ENCODE peak calls at places on chromosome 10, in nine cellular contexts. One of them, this sample, is unnamed.

GRCh38 chr10:34814228-34815173 is 595 bp downstream of the PARD3 start:
- DNase-seq in activated naive CD4-positive, alpha-beta T cell treated with anti-CD3 and anti-CD28 coated beads, Interleukin-2, amount 50 U/mL, for 16 hours: no peak
- DNase-seq in GM18507: no peak
- DNase-seq in neuronal stem cell: peak
- DNase-seq in sciatic nerve: peak
- DNase-seq in ovary: peak
- DNase-seq in iris pigment epithelial cell: peak
- DNase-seq in left ventricle myocardium inferior: peak
- DNase-seq in AML-193: no peak
- DNase-seq in this sample: no peak

GRCh38 chr10:79385392-79385795 is 38.1 kb downstream of the PPIF start:
- DNase-seq in activated naive CD4-positive, alpha-beta T cell treated with anti-CD3 and anti-CD28 coated beads, Interleukin-2, amount 50 U/mL, for 16 hours: no peak
- DNase-seq in GM18507: no peak
- DNase-seq in neuronal stem cell: no peak
- DNase-seq in sciatic nerve: peak
- DNase-seq in ovary: peak
- DNase-seq in iris pigment epithelial cell: no peak
- DNase-seq in left ventricle myocardium inferior: peak
- DNase-seq in AML-193: no peak
- DNase-seq in this sample: no peak

GRCh38 chr10:44935201-44935960 is 24.2 kb upstream of the RASSF4 start:
- DNase-seq in activated naive CD4-positive, alpha-beta T cell treated with anti-CD3 and anti-CD28 coated beads, Interleukin-2, amount 50 U/mL, for 16 hours: no peak
- DNase-seq in GM18507: no peak
- DNase-seq in neuronal stem cell: no peak
- DNase-seq in sciatic nerve: peak
- DNase-seq in ovary: no peak
- DNase-seq in iris pigment epithelial cell: peak
- DNase-seq in left ventricle myocardium inferior: peak
- DNase-seq in AML-193: no peak
- DNase-seq in this sample: peak

GRCh38 chr10:92153-92552 is 43.1 kb upstream of the TUBB8 start:
- DNase-seq in activated naive CD4-positive, alpha-beta T cell treated with anti-CD3 and anti-CD28 coated beads, Interleukin-2, amount 50 U/mL, for 16 hours: no peak
- DNase-seq in GM18507: no peak
- DNase-seq in neuronal stem cell: no peak
- DNase-seq in sciatic nerve: no peak
- DNase-seq in ovary: no peak
- DNase-seq in iris pigment epithelial cell: no peak
- DNase-seq in left ventricle myocardium inferior: no peak
- DNase-seq in AML-193: no peak
- DNase-seq in this sample: no peak

GRCh38 chr10:21499910-21500577 is 25.4 kb downstream of the SKIDA1 start:
- DNase-seq in activated naive CD4-positive, alpha-beta T cell treated with anti-CD3 and anti-CD28 coated beads, Interleukin-2, amount 50 U/mL, for 16 hours: peak
- DNase-seq in GM18507: no peak
- DNase-seq in neuronal stem cell: no peak
- DNase-seq in sciatic nerve: peak
- DNase-seq in ovary: peak
- DNase-seq in iris pigment epithelial cell: no peak
- DNase-seq in left ventricle myocardium inferior: peak
- DNase-seq in AML-193: no peak
- DNase-seq in this sample: no peak

GRCh38 chr10:33939892-33940291 is 605.4 kb upstream of the NRP1 start:
- DNase-seq in activated naive CD4-positive, alpha-beta T cell treated with anti-CD3 and anti-CD28 coated beads, Interleukin-2, amount 50 U/mL, for 16 hours: no peak
- DNase-seq in GM18507: no peak
- DNase-seq in neuronal stem cell: no peak
- DNase-seq in sciatic nerve: no peak
- DNase-seq in ovary: no peak
- DNase-seq in iris pigment epithelial cell: no peak
- DNase-seq in left ventricle myocardium inferior: no peak
- DNase-seq in AML-193: no peak
- DNase-seq in this sample: no peak

GRCh38 chr10:86711957-86712708 is 43.8 kb downstream of the LDB3 start:
- DNase-seq in activated naive CD4-positive, alpha-beta T cell treated with anti-CD3 and anti-CD28 coated beads, Interleukin-2, amount 50 U/mL, for 16 hours: no peak
- DNase-seq in GM18507: peak
- DNase-seq in neuronal stem cell: peak
- DNase-seq in sciatic nerve: peak
- DNase-seq in ovary: peak
- DNase-seq in iris pigment epithelial cell: no peak
- DNase-seq in left ventricle myocardium inferior: no peak
- DNase-seq in AML-193: no peak
- DNase-seq in this sample: peak

GRCh38 chr10:124999433-125000365 is 57.8 kb downstream of the ZRANB1 start:
- DNase-seq in activated naive CD4-positive, alpha-beta T cell treated with anti-CD3 and anti-CD28 coated beads, Interleukin-2, amount 50 U/mL, for 16 hours: no peak
- DNase-seq in GM18507: no peak
- DNase-seq in neuronal stem cell: no peak
- DNase-seq in sciatic nerve: peak
- DNase-seq in ovary: peak
- DNase-seq in iris pigment epithelial cell: peak
- DNase-seq in left ventricle myocardium inferior: peak
- DNase-seq in AML-193: no peak
- DNase-seq in this sample: peak

GRCh38 chr10:32938554-32939061 is 19.4 kb downstream of the ITGB1 start:
- DNase-seq in activated naive CD4-positive, alpha-beta T cell treated with anti-CD3 and anti-CD28 coated beads, Interleukin-2, amount 50 U/mL, for 16 hours: no peak
- DNase-seq in GM18507: no peak
- DNase-seq in neuronal stem cell: no peak
- DNase-seq in sciatic nerve: no peak
- DNase-seq in ovary: no peak
- DNase-seq in iris pigment epithelial cell: no peak
- DNase-seq in left ventricle myocardium inferior: peak
- DNase-seq in AML-193: no peak
- DNase-seq in this sample: peak

GRCh38 chr10:10967029-10967428 is 50.6 kb upstream of the CELF2 start:
- DNase-seq in activated naive CD4-positive, alpha-beta T cell treated with anti-CD3 and anti-CD28 coated beads, Interleukin-2, amount 50 U/mL, for 16 hours: no peak
- DNase-seq in GM18507: no peak
- DNase-seq in neuronal stem cell: no peak
- DNase-seq in sciatic nerve: no peak
- DNase-seq in ovary: no peak
- DNase-seq in iris pigment epithelial cell: no peak
- DNase-seq in left ventricle myocardium inferior: no peak
- DNase-seq in AML-193: no peak
- DNase-seq in this sample: no peak

GRCh38 chr10:50407077-50407801 is 155.9 kb upstream of the ASAH2 start:
- DNase-seq in activated naive CD4-positive, alpha-beta T cell treated with anti-CD3 and anti-CD28 coated beads, Interleukin-2, amount 50 U/mL, for 16 hours: no peak
- DNase-seq in GM18507: no peak
- DNase-seq in neuronal stem cell: no peak
- DNase-seq in sciatic nerve: no peak
- DNase-seq in ovary: no peak
- DNase-seq in iris pigment epithelial cell: no peak
- DNase-seq in left ventricle myocardium inferior: no peak
- DNase-seq in AML-193: no peak
- DNase-seq in this sample: no peak

GRCh38 chr10:101565370-101565900 is 22.6 kb downstream of the POLL start:
- DNase-seq in activated naive CD4-positive, alpha-beta T cell treated with anti-CD3 and anti-CD28 coated beads, Interleukin-2, amount 50 U/mL, for 16 hours: no peak
- DNase-seq in GM18507: no peak
- DNase-seq in neuronal stem cell: no peak
- DNase-seq in sciatic nerve: peak
- DNase-seq in ovary: no peak
- DNase-seq in iris pigment epithelial cell: no peak
- DNase-seq in left ventricle myocardium inferior: no peak
- DNase-seq in AML-193: no peak
- DNase-seq in this sample: no peak

GRCh38 chr10:79238606-79239005 is 108.7 kb upstream of the PPIF start:
- DNase-seq in activated naive CD4-positive, alpha-beta T cell treated with anti-CD3 and anti-CD28 coated beads, Interleukin-2, amount 50 U/mL, for 16 hours: no peak
- DNase-seq in GM18507: no peak
- DNase-seq in neuronal stem cell: no peak
- DNase-seq in sciatic nerve: no peak
- DNase-seq in ovary: no peak
- DNase-seq in iris pigment epithelial cell: no peak
- DNase-seq in left ventricle myocardium inferior: no peak
- DNase-seq in AML-193: no peak
- DNase-seq in this sample: no peak

GRCh38 chr10:35998036-35998435 is 355.9 kb upstream of the FZD8 start:
- DNase-seq in activated naive CD4-positive, alpha-beta T cell treated with anti-CD3 and anti-CD28 coated beads, Interleukin-2, amount 50 U/mL, for 16 hours: no peak
- DNase-seq in GM18507: no peak
- DNase-seq in neuronal stem cell: no peak
- DNase-seq in sciatic nerve: no peak
- DNase-seq in ovary: no peak
- DNase-seq in iris pigment epithelial cell: no peak
- DNase-seq in left ventricle myocardium inferior: no peak
- DNase-seq in AML-193: no peak
- DNase-seq in this sample: no peak

GRCh38 chr10:80498833-80499671 is 38.6 kb upstream of the SH2D4B start:
- DNase-seq in activated naive CD4-positive, alpha-beta T cell treated with anti-CD3 and anti-CD28 coated beads, Interleukin-2, amount 50 U/mL, for 16 hours: peak
- DNase-seq in GM18507: no peak
- DNase-seq in neuronal stem cell: no peak
- DNase-seq in sciatic nerve: peak
- DNase-seq in ovary: peak
- DNase-seq in iris pigment epithelial cell: peak
- DNase-seq in left ventricle myocardium inferior: peak
- DNase-seq in AML-193: peak
- DNase-seq in this sample: no peak

GRCh38 chr10:91980319-91980718 is 56.7 kb downstream of the BTAF1 start:
- DNase-seq in activated naive CD4-positive, alpha-beta T cell treated with anti-CD3 and anti-CD28 coated beads, Interleukin-2, amount 50 U/mL, for 16 hours: no peak
- DNase-seq in GM18507: no peak
- DNase-seq in neuronal stem cell: no peak
- DNase-seq in sciatic nerve: no peak
- DNase-seq in ovary: no peak
- DNase-seq in iris pigment epithelial cell: no peak
- DNase-seq in left ventricle myocardium inferior: no peak
- DNase-seq in AML-193: no peak
- DNase-seq in this sample: no peak

GRCh38 chr10:31126593-31126992 is 94.9 kb upstream of the ZNF438 start:
- DNase-seq in activated naive CD4-positive, alpha-beta T cell treated with anti-CD3 and anti-CD28 coated beads, Interleukin-2, amount 50 U/mL, for 16 hours: no peak
- DNase-seq in GM18507: no peak
- DNase-seq in neuronal stem cell: no peak
- DNase-seq in sciatic nerve: no peak
- DNase-seq in ovary: no peak
- DNase-seq in iris pigment epithelial cell: no peak
- DNase-seq in left ventricle myocardium inferior: no peak
- DNase-seq in AML-193: no peak
- DNase-seq in this sample: no peak

GRCh38 chr10:22894714-22895113 is 33.1 kb upstream of the ARMC3 start:
- DNase-seq in activated naive CD4-positive, alpha-beta T cell treated with anti-CD3 and anti-CD28 coated beads, Interleukin-2, amount 50 U/mL, for 16 hours: no peak
- DNase-seq in GM18507: no peak
- DNase-seq in neuronal stem cell: no peak
- DNase-seq in sciatic nerve: no peak
- DNase-seq in ovary: no peak
- DNase-seq in iris pigment epithelial cell: no peak
- DNase-seq in left ventricle myocardium inferior: no peak
- DNase-seq in AML-193: no peak
- DNase-seq in this sample: no peak

GRCh38 chr10:127849224-127849623 is 43.5 kb downstream of the CLRN3 start:
- DNase-seq in activated naive CD4-positive, alpha-beta T cell treated with anti-CD3 and anti-CD28 coated beads, Interleukin-2, amount 50 U/mL, for 16 hours: no peak
- DNase-seq in GM18507: no peak
- DNase-seq in neuronal stem cell: no peak
- DNase-seq in sciatic nerve: no peak
- DNase-seq in ovary: no peak
- DNase-seq in iris pigment epithelial cell: no peak
- DNase-seq in left ventricle myocardium inferior: no peak
- DNase-seq in AML-193: no peak
- DNase-seq in this sample: no peak

GRCh38 chr10:127991543-127992255 is 84.8 kb downstream of the PTPRE start:
- DNase-seq in activated naive CD4-positive, alpha-beta T cell treated with anti-CD3 and anti-CD28 coated beads, Interleukin-2, amount 50 U/mL, for 16 hours: no peak
- DNase-seq in GM18507: no peak
- DNase-seq in neuronal stem cell: no peak
- DNase-seq in sciatic nerve: no peak
- DNase-seq in ovary: no peak
- DNase-seq in iris pigment epithelial cell: peak
- DNase-seq in left ventricle myocardium inferior: no peak
- DNase-seq in AML-193: no peak
- DNase-seq in this sample: no peak

GRCh38 chr10:44166441-44166840 is 218.5 kb downstream of the CXCL12 start:
- DNase-seq in activated naive CD4-positive, alpha-beta T cell treated with anti-CD3 and anti-CD28 coated beads, Interleukin-2, amount 50 U/mL, for 16 hours: no peak
- DNase-seq in GM18507: no peak
- DNase-seq in neuronal stem cell: no peak
- DNase-seq in sciatic nerve: no peak
- DNase-seq in ovary: no peak
- DNase-seq in iris pigment epithelial cell: no peak
- DNase-seq in left ventricle myocardium inferior: no peak
- DNase-seq in AML-193: no peak
- DNase-seq in this sample: no peak

GRCh38 chr10:86178401-86179142 is 188.0 kb downstream of the GRID1 start:
- DNase-seq in activated naive CD4-positive, alpha-beta T cell treated with anti-CD3 and anti-CD28 coated beads, Interleukin-2, amount 50 U/mL, for 16 hours: no peak
- DNase-seq in GM18507: peak
- DNase-seq in neuronal stem cell: peak
- DNase-seq in sciatic nerve: no peak
- DNase-seq in ovary: no peak
- DNase-seq in iris pigment epithelial cell: no peak
- DNase-seq in left ventricle myocardium inferior: no peak
- DNase-seq in AML-193: peak
- DNase-seq in this sample: no peak

GRCh38 chr10:130926442-130926841 is 385.1 kb downstream of the TCERG1L start:
- DNase-seq in activated naive CD4-positive, alpha-beta T cell treated with anti-CD3 and anti-CD28 coated beads, Interleukin-2, amount 50 U/mL, for 16 hours: no peak
- DNase-seq in GM18507: no peak
- DNase-seq in neuronal stem cell: no peak
- DNase-seq in sciatic nerve: no peak
- DNase-seq in ovary: no peak
- DNase-seq in iris pigment epithelial cell: no peak
- DNase-seq in left ventricle myocardium inferior: no peak
- DNase-seq in AML-193: no peak
- DNase-seq in this sample: no peak

GRCh38 chr10:79221110-79222051 is 125.9 kb upstream of the PPIF start:
- DNase-seq in activated naive CD4-positive, alpha-beta T cell treated with anti-CD3 and anti-CD28 coated beads, Interleukin-2, amount 50 U/mL, for 16 hours: no peak
- DNase-seq in GM18507: no peak
- DNase-seq in neuronal stem cell: no peak
- DNase-seq in sciatic nerve: no peak
- DNase-seq in ovary: peak
- DNase-seq in iris pigment epithelial cell: peak
- DNase-seq in left ventricle myocardium inferior: peak
- DNase-seq in AML-193: no peak
- DNase-seq in this sample: peak

GRCh38 chr10:43292745-43293676 is 26.1 kb upstream of the RASGEF1A start:
- DNase-seq in activated naive CD4-positive, alpha-beta T cell treated with anti-CD3 and anti-CD28 coated beads, Interleukin-2, amount 50 U/mL, for 16 hours: peak
- DNase-seq in GM18507: no peak
- DNase-seq in neuronal stem cell: peak
- DNase-seq in sciatic nerve: peak
- DNase-seq in ovary: peak
- DNase-seq in iris pigment epithelial cell: peak
- DNase-seq in left ventricle myocardium inferior: no peak
- DNase-seq in AML-193: peak
- DNase-seq in this sample: peak

GRCh38 chr10:26662864-26663263 is 34.6 kb upstream of the PDSS1 start:
- DNase-seq in activated naive CD4-positive, alpha-beta T cell treated with anti-CD3 and anti-CD28 coated beads, Interleukin-2, amount 50 U/mL, for 16 hours: no peak
- DNase-seq in GM18507: no peak
- DNase-seq in neuronal stem cell: no peak
- DNase-seq in sciatic nerve: no peak
- DNase-seq in ovary: no peak
- DNase-seq in iris pigment epithelial cell: no peak
- DNase-seq in left ventricle myocardium inferior: no peak
- DNase-seq in AML-193: no peak
- DNase-seq in this sample: no peak

GRCh38 chr10:92789067-92789466 is 59.3 kb upstream of the EXOC6 start:
- DNase-seq in activated naive CD4-positive, alpha-beta T cell treated with anti-CD3 and anti-CD28 coated beads, Interleukin-2, amount 50 U/mL, for 16 hours: no peak
- DNase-seq in GM18507: no peak
- DNase-seq in neuronal stem cell: no peak
- DNase-seq in sciatic nerve: no peak
- DNase-seq in ovary: no peak
- DNase-seq in iris pigment epithelial cell: no peak
- DNase-seq in left ventricle myocardium inferior: no peak
- DNase-seq in AML-193: no peak
- DNase-seq in this sample: no peak

GRCh38 chr10:106795619-106796018 is 368.9 kb downstream of the SORCS1 start:
- DNase-seq in activated naive CD4-positive, alpha-beta T cell treated with anti-CD3 and anti-CD28 coated beads, Interleukin-2, amount 50 U/mL, for 16 hours: no peak
- DNase-seq in GM18507: peak
- DNase-seq in neuronal stem cell: peak
- DNase-seq in sciatic nerve: peak
- DNase-seq in ovary: peak
- DNase-seq in iris pigment epithelial cell: no peak
- DNase-seq in left ventricle myocardium inferior: peak
- DNase-seq in AML-193: no peak
- DNase-seq in this sample: no peak

GRCh38 chr10:18659784-18660561 is 742 bp downstream of the ARL5B start:
- DNase-seq in activated naive CD4-positive, alpha-beta T cell treated with anti-CD3 and anti-CD28 coated beads, Interleukin-2, amount 50 U/mL, for 16 hours: no peak
- DNase-seq in GM18507: no peak
- DNase-seq in neuronal stem cell: no peak
- DNase-seq in sciatic nerve: no peak
- DNase-seq in ovary: no peak
- DNase-seq in iris pigment epithelial cell: peak
- DNase-seq in left ventricle myocardium inferior: no peak
- DNase-seq in AML-193: no peak
- DNase-seq in this sample: no peak

GRCh38 chr10:49187950-49188761 is at the start of gene TMEM273:
- DNase-seq in activated naive CD4-positive, alpha-beta T cell treated with anti-CD3 and anti-CD28 coated beads, Interleukin-2, amount 50 U/mL, for 16 hours: no peak
- DNase-seq in GM18507: peak
- DNase-seq in neuronal stem cell: no peak
- DNase-seq in sciatic nerve: peak
- DNase-seq in ovary: no peak
- DNase-seq in iris pigment epithelial cell: peak
- DNase-seq in left ventricle myocardium inferior: peak
- DNase-seq in AML-193: peak
- DNase-seq in this sample: peak

GRCh38 chr10:11210211-11210922 is 192.7 kb downstream of the CELF2 start:
- DNase-seq in activated naive CD4-positive, alpha-beta T cell treated with anti-CD3 and anti-CD28 coated beads, Interleukin-2, amount 50 U/mL, for 16 hours: no peak
- DNase-seq in GM18507: no peak
- DNase-seq in neuronal stem cell: no peak
- DNase-seq in sciatic nerve: no peak
- DNase-seq in ovary: no peak
- DNase-seq in iris pigment epithelial cell: no peak
- DNase-seq in left ventricle myocardium inferior: no peak
- DNase-seq in AML-193: no peak
- DNase-seq in this sample: no peak